ENCODE peak calls at places on chromosomes 11 and 22, in six cellular contexts. V is trophoblast cell, G is IMR-90, A is H1, S is neuronal stem cell, H is mesenchymal stem cell. D is an unnamed sample. For H3K4me1, the result is how much of the 10 kb centered on the place peaks cover.

GRCh38 chr11:106172389-106172991 is 95.0 kb downstream of the AASDHPPT start:
- DNase-seq in V (peak), G (no peak), A (no peak), S (no peak), H (no peak), D (no peak)

GRCh38 chr22:42353883-42354727 is 78.1 kb downstream of the NFAM1 start:
- DNase-seq in V (no peak), G (peak), A (no peak), S (no peak), H (no peak), D (peak)

GRCh38 chr11:3056296-3057068 is 741 bp downstream of the CARS1 start:
- DNase-seq in V (no peak), G (no peak), A (no peak), S (no peak), H (no peak), D (no peak)

GRCh38 chr22:18076060-18076497 is 1.7 kb upstream of the PEX26 start:
- DNase-seq in V (peak), G (peak), A (no peak), S (peak), H (peak), D (peak)

GRCh38 chr22:29727248-29727551 is 7.4 kb downstream of the CABP7 start:
- DNase-seq in V (no peak), G (peak), A (no peak), S (no peak), H (peak), D (peak)

GRCh38 chr11:18727499-18728236 is 1.7 kb upstream of the IGSF22 start:
- DNase-seq in V (no peak), G (peak), A (no peak), S (peak), H (peak), D (peak)

GRCh38 chr11:6640985-6641701 is 14.5 kb downstream of the DCHS1 start:
- DNase-seq in V (no peak), G (no peak), A (no peak), S (no peak), H (no peak), D (no peak)

GRCh38 chr11:109869536-109869935 is 223.7 kb upstream of the ZC3H12C start:
- DNase-seq in V (no peak), G (no peak), A (no peak), S (no peak), H (no peak), D (no peak)

GRCh38 chr11:18617688-18618340 is 16.3 kb downstream of the SPTY2D1 start:
- DNase-seq in V (no peak), G (peak), A (no peak), S (no peak), H (peak), D (no peak)

GRCh38 chr11:3164540-3165151 is 464 bp downstream of the OSBPL5 start:
- DNase-seq in V (no peak), G (no peak), A (no peak), S (no peak), H (no peak), D (no peak)

GRCh38 chr11:128713595-128713994 is 19.7 kb downstream of the FLI1 start:
- DNase-seq in V (peak), G (no peak), A (no peak), S (no peak), H (peak), D (no peak)

GRCh38 chr22:50218153-50218995 is 17.6 kb downstream of the SELENOO start:
- DNase-seq in V (no peak), G (no peak), A (no peak), S (no peak), H (no peak), D (no peak)

GRCh38 chr11:46363031-46363407 is 15.8 kb downstream of the DGKZ start:
- DNase-seq in V (peak), G (peak), A (no peak), S (no peak), H (peak), D (no peak)

GRCh38 chr11:112440518-112440917 is 179.9 kb upstream of the PLET1 start:
- DNase-seq in V (no peak), G (no peak), A (peak), S (peak), H (no peak), D (peak)

GRCh38 chr11:80122211-80122610 is 681.4 kb upstream of the TENM4 start:
- DNase-seq in V (no peak), G (no peak), A (no peak), S (no peak), H (no peak), D (no peak)

GRCh38 chr11:88105952-88106351 is 69.3 kb downstream of the RAB38 start:
- DNase-seq in V (no peak), G (no peak), A (no peak), S (no peak), H (no peak), D (no peak)

GRCh38 chr11:30435488-30435887 is 112.6 kb downstream of the ARL14EP start:
- DNase-seq in V (no peak), G (no peak), A (no peak), S (no peak), H (no peak), D (no peak)

GRCh38 chr11:119078675-119079420 is 5.8 kb upstream of the HMBS start:
- DNase-seq in V (no peak), G (no peak), A (no peak), S (no peak), H (no peak), D (no peak)

GRCh38 chr11:66100272-66101037 is 30.4 kb downstream of the PACS1 start:
- DNase-seq in V (no peak), G (no peak), A (no peak), S (no peak), H (no peak), D (no peak)

GRCh38 chr11:9755561-9755960 is 91.7 kb downstream of the SWAP70 start:
- DNase-seq in V (no peak), G (peak), A (no peak), S (no peak), H (peak), D (no peak)

GRCh38 chr11:30683176-30683575 is 97.0 kb upstream of the MPPED2 start:
- DNase-seq in V (no peak), G (peak), A (no peak), S (no peak), H (no peak), D (no peak)

DNA sequence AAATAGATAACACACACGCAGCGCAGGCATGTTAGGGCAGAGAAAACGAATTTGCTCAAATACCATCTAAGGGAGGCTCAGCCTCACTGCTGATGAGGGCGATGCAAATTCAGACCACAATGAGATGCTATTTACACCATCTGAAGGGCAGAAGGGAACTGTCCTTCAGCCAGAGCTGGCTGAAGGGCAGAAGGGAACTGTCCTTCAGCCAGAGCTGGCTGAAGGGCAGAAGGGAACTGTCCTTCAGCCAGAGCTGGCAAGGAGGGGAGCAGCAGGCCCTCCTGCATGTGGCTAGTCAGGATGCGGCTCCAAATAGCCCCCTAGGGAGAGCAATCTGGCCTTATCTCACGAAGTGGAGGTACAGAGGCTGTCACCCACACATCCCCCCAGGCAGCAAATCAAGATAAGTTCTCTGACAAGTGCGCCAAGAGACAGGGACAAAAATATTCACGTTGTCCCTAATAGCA is 7.5 kb upstream of the SLC39A13 start:
- DNase-seq in V (no peak), G (no peak), A (no peak), S (no peak), H (peak), D (peak)
- H2BK5ac ChIP-seq in V (no peak), G (no peak), A (peak), S (no peak), H (no peak), D (no peak)

GRCh38 chr11:94201004-94201465 is 72.4 kb downstream of the PANX1 start:
- DNase-seq in V (no peak), G (peak), A (no peak), S (no peak), H (peak), D (no peak)
- H3K4me1 ChIP-seq in V (under half), G (under half), A (under half), S (under half), H (under half), D (under half)

DNA sequence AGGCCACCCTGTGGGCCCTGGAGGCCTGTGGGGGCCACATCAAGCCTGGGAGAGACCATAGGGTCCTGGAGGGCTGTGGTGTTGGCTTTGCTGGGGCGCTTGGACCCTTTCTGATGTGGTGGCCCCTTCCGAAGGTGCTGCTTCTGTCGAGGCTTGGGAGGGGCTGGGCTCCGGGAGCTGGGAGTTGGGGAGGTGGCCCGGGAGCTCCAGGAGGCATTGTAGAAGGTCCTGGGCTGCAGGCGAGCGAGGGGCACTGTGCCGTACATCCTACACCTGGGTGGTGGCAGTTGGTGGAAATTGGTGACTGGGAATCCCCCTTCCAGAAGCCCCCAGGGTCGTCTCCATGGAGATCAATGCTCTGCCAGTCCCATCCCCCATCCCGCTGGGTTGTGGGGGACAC is 2.6 kb downstream of the PLA2G3 start:
- DNase-seq in V (no peak), G (no peak), A (no peak), S (no peak), H (no peak), D (no peak)
- H4K91ac ChIP-seq in V (no peak), G (no peak), A (no peak), S (no peak), H (no peak), D (no peak)

GRCh38 chr11:91796999-91797398 is 427.6 kb upstream of the FAT3 start:
- DNase-seq in V (no peak), G (no peak), A (no peak), S (no peak), H (no peak), D (no peak)

GRCh38 chr11:91802475-91802874 is 422.1 kb upstream of the FAT3 start:
- DNase-seq in V (no peak), G (no peak), A (no peak), S (no peak), H (no peak), D (no peak)

GRCh38 chr11:91798240-91798639 is 426.4 kb upstream of the FAT3 start:
- DNase-seq in V (no peak), G (no peak), A (no peak), S (no peak), H (no peak), D (no peak)

GRCh38 chr11:91804057-91804456 is 420.6 kb upstream of the FAT3 start:
- DNase-seq in V (peak), G (no peak), A (peak), S (no peak), H (peak), D (peak)

DNA sequence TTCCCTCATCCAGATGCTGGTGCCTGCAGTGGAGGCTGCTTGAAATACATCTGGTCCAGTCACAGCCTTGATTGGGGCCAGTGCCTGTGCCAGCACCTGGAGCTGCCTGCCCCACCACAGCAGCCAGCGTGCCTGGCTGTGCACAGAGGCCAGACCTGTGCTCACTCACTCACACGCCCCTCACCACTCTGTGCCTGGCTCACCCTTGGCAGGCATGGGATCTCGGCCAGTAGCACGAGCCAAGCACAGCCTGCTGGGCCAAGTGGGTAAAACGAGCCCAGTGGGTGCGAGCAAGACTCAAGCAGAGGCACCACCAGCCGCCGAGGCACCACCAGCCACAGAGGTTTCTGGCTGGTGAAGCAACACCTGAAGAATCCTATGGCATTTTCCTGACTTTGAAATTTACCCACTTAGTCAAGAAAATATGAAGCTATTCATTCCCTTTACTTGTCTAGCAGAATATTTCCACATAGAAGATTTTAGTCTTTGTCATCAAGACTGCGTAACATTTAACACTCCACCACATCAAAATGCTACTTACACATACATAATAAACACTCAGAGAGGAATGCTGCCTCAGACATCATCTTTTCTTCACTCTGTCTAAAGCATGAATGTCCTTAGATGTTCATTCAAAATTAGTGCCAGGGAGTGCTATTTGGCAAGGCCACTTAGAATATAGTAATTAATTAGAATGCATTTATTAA is 424.3 kb upstream of the FAT3 start:
- DNase-seq in V (peak), G (no peak), A (no peak), S (no peak), H (no peak), D (no peak)
- H2BK5ac ChIP-seq in V (no peak), G (no peak), A (peak), S (no peak), H (no peak), D (no peak)

GRCh38 chr11:96339704-96340554 is 3.1 kb downstream of the MAML2 start:
- DNase-seq in V (no peak), G (peak), A (no peak), S (no peak), H (peak), D (no peak)

GRCh38 chr11:96338910-96339703 is 3.9 kb downstream of the MAML2 start:
- DNase-seq in V (peak), G (peak), A (no peak), S (no peak), H (peak), D (peak)

GRCh38 chr11:96342131-96342970 is 644 bp downstream of the MAML2 start:
- DNase-seq in V (no peak), G (no peak), A (no peak), S (peak), H (no peak), D (no peak)

GRCh38 chr11:96341237-96342130 is 1.5 kb downstream of the MAML2 start:
- DNase-seq in V (no peak), G (peak), A (no peak), S (peak), H (peak), D (peak)

GRCh38 chr11:96340555-96340885 is 2.5 kb downstream of the MAML2 start:
- DNase-seq in V (no peak), G (peak), A (no peak), S (no peak), H (peak), D (no peak)
- H3K4me1 ChIP-seq in V (under half), G (under half), A (under half), S (under half), H (under half), D (under half)

GRCh38 chr11:92977401-92977800 is 8.0 kb downstream of the MTNR1B start:
- DNase-seq in V (no peak), G (no peak), A (no peak), S (no peak), H (no peak), D (no peak)

GRCh38 chr11:92979176-92979575 is 9.7 kb downstream of the MTNR1B start:
- DNase-seq in V (no peak), G (peak), A (no peak), S (no peak), H (peak), D (no peak)

GRCh38 chr11:92980291-92980690 is 10.8 kb downstream of the MTNR1B start:
- DNase-seq in V (no peak), G (no peak), A (no peak), S (no peak), H (no peak), D (no peak)

GRCh38 chr11:92978226-92979111 is 9.0 kb downstream of the MTNR1B start:
- DNase-seq in V (no peak), G (peak), A (no peak), S (no peak), H (no peak), D (no peak)

GRCh38 chr11:92981508-92982043 is 12.1 kb downstream of the MTNR1B start:
- DNase-seq in V (no peak), G (no peak), A (no peak), S (no peak), H (no peak), D (no peak)
- H4K91ac ChIP-seq in V (no peak), G (no peak), A (no peak), S (no peak), H (no peak), D (no peak)

GRCh38 chr22:27668828-27669797 is 132.4 kb downstream of the MN1 start:
- DNase-seq in V (no peak), G (peak), A (no peak), S (no peak), H (peak), D (peak)
- H2BK5ac ChIP-seq in V (no peak), G (no peak), A (peak), S (peak), H (no peak), D (no peak)

DNA sequence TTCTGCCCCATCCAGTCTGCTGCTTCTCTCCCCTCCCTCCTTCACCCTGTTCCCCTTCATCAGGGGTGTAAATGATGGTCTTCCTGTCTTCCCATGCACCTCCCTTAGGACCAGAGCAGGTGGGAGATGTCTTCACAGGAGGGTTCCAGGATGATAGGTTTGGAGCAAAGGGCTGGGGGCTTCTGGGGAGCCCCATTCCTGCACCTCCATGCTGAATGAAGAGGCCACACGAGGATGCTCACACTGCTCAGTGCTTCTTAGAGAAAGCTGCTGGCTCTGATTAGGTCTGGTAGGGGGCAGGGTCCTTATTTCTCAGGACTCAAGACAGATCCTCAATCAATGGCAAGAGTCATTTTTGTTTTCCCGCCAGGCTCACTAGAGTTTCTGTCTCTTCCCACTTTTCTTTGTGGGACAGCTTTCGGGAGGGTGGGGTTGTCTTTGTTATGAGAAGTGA is 41.1 kb downstream of the BCR start:
- DNase-seq in V (no peak), G (no peak), A (no peak), S (no peak), H (no peak), D (no peak)
- H3K4me1 ChIP-seq in V (under half), G (under half), A (under half), S (under half), H (half or more), D (under half)

GRCh38 chr22:24887260-24887659 is 59.2 kb downstream of the LHFPL7 start:
- DNase-seq in V (no peak), G (no peak), A (no peak), S (no peak), H (no peak), D (no peak)
- H4K91ac ChIP-seq in V (no peak), G (no peak), A (no peak), S (no peak), H (no peak), D (no peak)